ENCODE peak calls at places on chromosomes 6 and 20, in four cellular contexts. K, G, C and A are unnamed samples.

GRCh38 chr20:24911461-24911860 is 37.6 kb upstream of the CST7 start:
- DNase-seq in K (no peak), G (no peak), C (no peak), A (no peak)

GRCh38 chr6:158160932-158161539 is 7.0 kb downstream of the SERAC1 start:
- DNase-seq in K (peak), G (no peak), C (no peak), A (no peak)

GRCh38 chr6:82337688-82338257 is 25.8 kb upstream of the TPBG start:
- DNase-seq in K (no peak), G (no peak), C (no peak), A (no peak)

GRCh38 chr20:18323705-18324104 is 35.4 kb downstream of the ZNF133 start:
- DNase-seq in K (no peak), G (no peak), C (no peak), A (no peak)

GRCh38 chr20:50304883-50305635 is 114.4 kb downstream of the CEBPB start:
- DNase-seq in K (peak), G (no peak), C (no peak), A (no peak)

GRCh38 chr6:157070403-157071107 is 252.8 kb downstream of the TMEM242 start:
- DNase-seq in K (no peak), G (no peak), C (no peak), A (peak)

GRCh38 chr20:35917077-35917476 is 37.2 kb downstream of the SCAND1 start:
- DNase-seq in K (no peak), G (no peak), C (no peak), A (no peak)

GRCh38 chr6:126657556-126658129 is 317.7 kb downstream of the CENPW start:
- DNase-seq in K (peak), G (no peak), C (no peak), A (peak)

GRCh38 chr20:48786916-48787676 is 40.7 kb downstream of the PREX1 start:
- DNase-seq in K (no peak), G (no peak), C (no peak), A (no peak)

GRCh38 chr6:132937466-132937906 is 123.1 kb downstream of the RPS12 start:
- DNase-seq in K (peak), G (peak), C (no peak), A (peak)

GRCh38 chr6:165584541-165584940 is 78.5 kb downstream of the PDE10A start:
- DNase-seq in K (no peak), G (no peak), C (no peak), A (no peak)

GRCh38 chr6:25675172-25675571 is 23.2 kb downstream of the SCGN start:
- DNase-seq in K (no peak), G (no peak), C (no peak), A (no peak)

GRCh38 chr20:24636626-24637025 is 167.2 kb downstream of the SYNDIG1 start:
- DNase-seq in K (no peak), G (no peak), C (no peak), A (no peak)

GRCh38 chr6:22657341-22657985 is 88.1 kb downstream of the HDGFL1 start:
- DNase-seq in K (no peak), G (no peak), C (peak), A (no peak)

GRCh38 chr20:62922451-62922921 is 3.8 kb downstream of the DIDO1 start:
- DNase-seq in K (no peak), G (no peak), C (no peak), A (no peak)

GRCh38 chr6:67458265-67458664 is 1176.8 kb upstream of the ADGRB3 start:
- DNase-seq in K (no peak), G (no peak), C (no peak), A (no peak)

GRCh38 chr20:53921443-53921973 is 148.9 kb downstream of the BCAS1 start:
- DNase-seq in K (no peak), G (no peak), C (no peak), A (no peak)

GRCh38 chr6:138400326-138400725 is 3.7 kb upstream of the HEBP2 start:
- DNase-seq in K (peak), G (no peak), C (no peak), A (no peak)

GRCh38 chr6:37491161-37491829 is 8.4 kb downstream of the CCDC167 start:
- DNase-seq in K (no peak), G (no peak), C (no peak), A (no peak)

GRCh38 chr6:27767851-27768250 is 144.3 kb downstream of the OR2B2 start:
- DNase-seq in K (no peak), G (peak), C (no peak), A (no peak)

GRCh38 chr6:1378224-1379025 is 11.0 kb upstream of the FOXF2 start:
- DNase-seq in K (no peak), G (no peak), C (no peak), A (no peak)

GRCh38 chr6:110625883-110626282 is 149.5 kb upstream of the SLC22A16 start:
- DNase-seq in K (peak), G (no peak), C (no peak), A (no peak)

GRCh38 chr6:16805190-16805860 is 44.1 kb upstream of the ATXN1 start:
- DNase-seq in K (no peak), G (no peak), C (no peak), A (no peak)

GRCh38 chr6:104483225-104483834 is 376.4 kb downstream of the HACE1 start:
- DNase-seq in K (no peak), G (no peak), C (no peak), A (no peak)

GRCh38 chr6:33983109-33983475 is 162.8 kb downstream of the GRM4 start:
- DNase-seq in K (peak), G (peak), C (no peak), A (no peak)

GRCh38 chr6:47581591-47581990 is 104.0 kb downstream of the CD2AP start:
- DNase-seq in K (no peak), G (no peak), C (no peak), A (no peak)

GRCh38 chr6:159929819-159930218 is 39.0 kb downstream of the MAS1 start:
- DNase-seq in K (no peak), G (no peak), C (peak), A (peak)

GRCh38 chr6:152298055-152298647 is 339.0 kb downstream of the SYNE1 start:
- DNase-seq in K (no peak), G (no peak), C (no peak), A (no peak)

GRCh38 chr6:75488026-75488425 is 5.6 kb downstream of the FILIP1 start:
- DNase-seq in K (peak), G (no peak), C (no peak), A (peak)

GRCh38 chr20:62921119-62921687 is 5.1 kb downstream of the DIDO1 start:
- DNase-seq in K (peak), G (peak), C (no peak), A (peak)

GRCh38 chr6:156658186-156658585 is 119.0 kb upstream of the ARID1B start:
- DNase-seq in K (peak), G (no peak), C (no peak), A (peak)

GRCh38 chr20:24790746-24791283 is 158.3 kb upstream of the CST7 start:
- DNase-seq in K (no peak), G (no peak), C (no peak), A (no peak)

GRCh38 chr6:13331516-13332348 is 3.4 kb upstream of the TBC1D7 start:
- DNase-seq in K (peak), G (peak), C (no peak), A (peak)

GRCh38 chr6:167267896-167268528 is 23.1 kb upstream of the UNC93A start:
- DNase-seq in K (no peak), G (no peak), C (no peak), A (no peak)

GRCh38 chr6:146904596-146904995 is 299.6 kb upstream of the STXBP5 start:
- DNase-seq in K (no peak), G (no peak), C (no peak), A (no peak)

GRCh38 chr6:3740551-3741476 is 10.7 kb downstream of the PXDC1 start:
- DNase-seq in K (no peak), G (no peak), C (no peak), A (no peak)

GRCh38 chr20:18066421-18067333 is 9.0 kb upstream of the OVOL2 start:
- DNase-seq in K (no peak), G (no peak), C (no peak), A (no peak)

GRCh38 chr6:10518461-10519216 is 2.5 kb upstream of the GCNT2 start:
- DNase-seq in K (peak), G (peak), C (no peak), A (peak)

GRCh38 chr20:59662856-59663512 is 58.6 kb downstream of the PHACTR3 start:
- DNase-seq in K (no peak), G (no peak), C (no peak), A (no peak)
- TF ChIP-seq FOS in K (no peak), G (no peak), C (no peak), A (no peak)

GRCh38 chr6:106315765-106316375 is 9.7 kb downstream of the ATG5 start:
- DNase-seq in K (no peak), G (no peak), C (no peak), A (peak)
- TF ChIP-seq FOS in K (no peak), G (no peak), C (no peak), A (no peak)

DNA sequence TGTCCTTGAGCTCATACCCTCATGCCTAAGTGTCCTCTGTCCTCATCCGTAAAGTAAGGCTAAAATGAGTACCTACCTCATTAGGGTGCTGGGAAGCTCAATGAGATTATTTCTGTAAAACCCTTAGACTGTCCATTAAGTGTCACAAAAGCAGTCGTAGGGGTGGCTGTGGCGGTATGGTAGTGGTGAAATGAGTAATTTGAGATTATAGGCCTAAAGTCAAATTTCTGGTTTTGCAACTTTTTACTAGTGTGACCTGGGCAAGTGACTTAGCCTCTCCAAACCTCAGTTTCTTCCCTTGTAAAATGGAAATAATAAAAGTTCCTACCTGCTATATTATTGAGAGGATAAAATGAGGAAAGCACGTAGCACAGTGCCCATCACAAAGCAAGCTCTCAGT is 148.2 kb upstream of the AKAP12 start:
- DNase-seq in K (no peak), G (no peak), C (no peak), A (no peak)
- TF ChIP-seq FOS in K (no peak), G (no peak), C (no peak), A (no peak)

GRCh38 chr6:149063443-149063842 is 254.1 kb upstream of the TAB2 start:
- DNase-seq in K (no peak), G (no peak), C (no peak), A (no peak)
- TF ChIP-seq FOS in K (no peak), G (no peak), C (no peak), A (no peak)